ENCODE peak calls at places on chromosomes 1 and 21, in nine cellular contexts. S is mammary epithelial cell, D is upper lobe of right lung, I is fibroblast of lung, F is neuronal stem cell, B is heart right ventricle, R is left ventricle myocardium inferior, P is IMR-90, T is Karpas-422. E is an unnamed sample. For H3K4me1, the result is how much of the 10 kb centered on the place peaks cover.

GRCh38 chr1:45769261-45769932 is 18.9 kb upstream of the IPP start:
- DNase-seq in S (peak), D (no peak), I (peak), F (no peak), B (no peak), R (no peak), P (peak), T (peak), E (peak)

GRCh38 chr1:87644033-87644432 is 315.4 kb downstream of the LMO4 start:
- DNase-seq in S (peak), D (no peak), I (no peak), F (no peak), B (no peak), R (no peak), P (peak), T (no peak), E (no peak)

GRCh38 chr1:23791434-23792047 is 596 bp downstream of the LYPLA2 start:
- DNase-seq in S (peak), D (peak), I (no peak), F (no peak), B (no peak), R (peak), P (no peak), T (peak), E (no peak)

GRCh38 chr1:91736999-91737615 is 148.8 kb downstream of the TGFBR3 start:
- DNase-seq in S (peak), D (no peak), I (peak), F (peak), B (no peak), R (no peak), P (peak), T (no peak), E (peak)

GRCh38 chr1:155078496-155079209 is at the start of gene EFNA3:
- DNase-seq in S (peak), D (peak), I (no peak), F (peak), B (peak), R (peak), P (peak), T (peak), E (no peak)

GRCh38 chr1:223444411-223444810 is 51.2 kb downstream of the CCDC185 start:
- DNase-seq in S (no peak), D (no peak), I (no peak), F (no peak), B (no peak), R (no peak), P (no peak), T (no peak), E (no peak)

GRCh38 chr21:42725416-42725930 is 72.1 kb downstream of the PDE9A start:
- DNase-seq in S (no peak), D (no peak), I (no peak), F (no peak), B (no peak), R (no peak), P (peak), T (no peak), E (no peak)

GRCh38 chr21:35511298-35512162 is 462.4 kb upstream of the RUNX1 start:
- DNase-seq in S (peak), D (no peak), I (peak), F (no peak), B (no peak), R (no peak), P (peak), T (no peak), E (no peak)

GRCh38 chr1:163928649-163929048 is 606.9 kb downstream of the NUF2 start:
- DNase-seq in S (no peak), D (no peak), I (no peak), F (no peak), B (no peak), R (no peak), P (no peak), T (no peak), E (no peak)

GRCh38 chr21:44789880-44790279 is 11.7 kb downstream of the UBE2G2 start:
- DNase-seq in S (peak), D (no peak), I (no peak), F (no peak), B (no peak), R (no peak), P (peak), T (peak), E (no peak)

GRCh38 chr1:200877839-200878551 is 5.2 kb downstream of the GPR25 start:
- DNase-seq in S (peak), D (no peak), I (no peak), F (no peak), B (no peak), R (no peak), P (no peak), T (no peak), E (no peak)

GRCh38 chr1:206661161-206661820 is 23.4 kb upstream of the MAPKAPK2 start:
- DNase-seq in S (no peak), D (no peak), I (no peak), F (no peak), B (no peak), R (no peak), P (no peak), T (no peak), E (no peak)

GRCh38 chr1:40185951-40186864 is 25.0 kb downstream of the RLF start:
- DNase-seq in S (peak), D (no peak), I (no peak), F (no peak), B (no peak), R (no peak), P (peak), T (peak), E (no peak)

GRCh38 chr1:176745945-176746344 is 283.0 kb downstream of the PAPPA2 start:
- DNase-seq in S (peak), D (no peak), I (no peak), F (no peak), B (no peak), R (no peak), P (no peak), T (no peak), E (no peak)

GRCh38 chr1:230825061-230825803 is 43.1 kb downstream of the C1orf198 start:
- DNase-seq in S (peak), D (no peak), I (peak), F (no peak), B (no peak), R (no peak), P (peak), T (no peak), E (peak)

GRCh38 chr1:232754930-232755329 is 50.3 kb upstream of the MAP10 start:
- DNase-seq in S (no peak), D (no peak), I (no peak), F (no peak), B (no peak), R (no peak), P (no peak), T (no peak), E (no peak)

GRCh38 chr1:9867408-9868243 is 42.4 kb downstream of the CTNNBIP1 start:
- DNase-seq in S (peak), D (peak), I (peak), F (peak), B (peak), R (peak), P (peak), T (peak), E (peak)

GRCh38 chr1:9863371-9863770 is 39.6 kb upstream of the CLSTN1 start:
- DNase-seq in S (no peak), D (no peak), I (no peak), F (no peak), B (no peak), R (no peak), P (no peak), T (no peak), E (no peak)

GRCh38 chr1:9868244-9868590 is 41.9 kb downstream of the CTNNBIP1 start:
- DNase-seq in S (no peak), D (no peak), I (no peak), F (no peak), B (no peak), R (no peak), P (no peak), T (no peak), E (no peak)

GRCh38 chr1:9866836-9867235 is 43.1 kb upstream of the CLSTN1 start:
- DNase-seq in S (no peak), D (no peak), I (no peak), F (no peak), B (no peak), R (no peak), P (no peak), T (no peak), E (no peak)

GRCh38 chr1:9865745-9866144 is 42.0 kb upstream of the CLSTN1 start:
- DNase-seq in S (no peak), D (no peak), I (no peak), F (no peak), B (no peak), R (no peak), P (no peak), T (no peak), E (no peak)
- H3K4me1 ChIP-seq in S (under half), D (under half), I (under half), F (under half), B (under half), R (under half), P (under half), T (under half), E (under half)

GRCh38 chr1:43885311-43885801 is 48.2 kb upstream of the ARTN start:
- DNase-seq in S (no peak), D (no peak), I (no peak), F (peak), B (no peak), R (no peak), P (no peak), T (no peak), E (no peak)
- H3K27ac ChIP-seq in S (no peak), D (no peak), I (no peak), F (no peak), B (no peak), R (no peak), P (no peak), T (no peak), E (peak)

DNA sequence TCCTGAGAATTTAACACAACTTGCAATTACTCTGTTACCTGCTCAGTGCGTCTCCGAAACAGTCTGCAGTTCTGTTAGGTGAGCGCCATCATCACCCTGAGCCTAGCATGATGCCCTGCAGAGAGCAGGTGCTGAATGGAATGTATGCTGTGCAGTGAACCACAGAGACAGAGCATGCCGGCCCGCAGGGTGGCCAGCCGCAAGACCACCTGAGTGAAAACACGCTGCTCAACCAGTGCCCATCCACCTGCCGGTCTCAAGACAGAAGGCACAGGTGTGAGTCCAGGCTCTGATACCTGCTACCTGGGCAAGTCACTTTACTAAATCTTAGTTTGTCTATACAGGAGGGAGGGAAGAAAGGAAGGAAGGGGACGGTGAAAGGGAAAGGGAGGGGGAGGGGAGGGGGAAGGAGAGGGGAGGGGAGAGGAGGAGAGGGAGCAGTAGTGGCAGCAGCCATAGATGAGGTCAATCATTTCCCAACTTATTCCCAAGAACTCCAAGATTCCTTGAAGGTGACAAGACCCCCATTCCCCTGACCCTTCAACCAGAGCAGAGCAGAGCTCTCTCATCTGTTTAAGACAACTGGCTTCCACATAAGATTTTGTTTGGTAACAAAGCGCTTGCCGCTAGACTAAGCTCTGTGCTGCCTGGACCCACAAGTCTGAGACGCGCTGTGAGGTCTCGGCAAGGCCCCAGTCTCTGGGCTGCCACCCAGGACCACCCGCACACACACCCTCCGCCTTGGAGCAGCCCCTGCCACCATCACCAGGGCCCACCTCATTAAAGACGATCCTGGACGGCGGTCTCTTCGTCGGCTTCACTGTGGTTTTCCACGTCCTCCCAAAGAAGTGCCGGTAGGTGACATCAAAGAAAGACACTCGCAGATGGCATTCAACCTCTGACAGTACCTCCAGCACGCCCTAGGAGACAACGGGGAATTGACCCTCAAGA is 14.5 kb downstream of the NPHP4 start:
- DNase-seq in S (no peak), D (peak), I (peak), F (no peak), B (no peak), R (no peak), P (no peak), T (no peak), E (no peak)
- H3K4me1 ChIP-seq in S (under half), D (under half), I (under half), F (under half), B (under half), R (under half), P (under half), T (under half), E (under half)

DNA sequence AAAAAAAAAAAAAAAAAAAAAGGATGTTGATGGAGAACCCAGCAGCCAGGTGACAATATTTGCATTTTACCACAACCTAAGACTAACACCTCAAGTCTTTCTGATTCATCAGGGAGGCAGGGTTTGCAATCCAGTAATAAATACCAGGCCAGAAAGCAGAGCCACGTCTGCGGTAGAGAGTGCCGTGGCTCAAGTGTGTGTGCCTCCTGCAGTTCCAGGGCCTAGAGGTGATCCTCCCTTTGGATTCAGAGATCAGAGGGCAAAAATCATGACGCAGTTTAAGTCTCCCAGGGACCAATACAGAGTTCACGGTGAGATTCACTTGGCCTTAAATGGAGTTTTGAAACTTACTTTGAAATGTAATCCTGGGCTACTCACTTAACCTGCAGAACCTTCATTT is 34.9 kb downstream of the TMCO4 start:
- DNase-seq in S (no peak), D (no peak), I (no peak), F (no peak), B (no peak), R (no peak), P (no peak), T (no peak), E (no peak)
- H3K27ac ChIP-seq in S (no peak), D (no peak), I (peak), F (no peak), B (no peak), R (no peak), P (peak), T (no peak), E (no peak)

E was measured in gastrocnemius medialis.